ENCODE peak calls at places on chromosome 20, in six cellular contexts. One of them, this sample, is unnamed.

GRCh38 chr20:48728042-48728837 is 99.6 kb downstream of the PREX1 start:
- DNase-seq in KG1: no peak
- DNase-seq in memory B cell: no peak
- DNase-seq in T follicular helper cell: no peak
- DNase-seq in esophagus squamous epithelium: no peak
- DNase-seq in cardiac muscle cell: no peak
- DNase-seq in this sample: no peak

GRCh38 chr20:23569570-23569969 is 1.3 kb upstream of the CST9L start:
- DNase-seq in memory B cell: no peak
- DNase-seq in KG1: no peak
- DNase-seq in T follicular helper cell: no peak
- DNase-seq in esophagus squamous epithelium: no peak
- DNase-seq in cardiac muscle cell: no peak
- DNase-seq in this sample: no peak

GRCh38 chr20:32535316-32535952 is 49.7 kb downstream of the NOL4L start:
- DNase-seq in cardiac muscle cell: no peak
- DNase-seq in esophagus squamous epithelium: no peak
- DNase-seq in T follicular helper cell: peak; percentile 38
- DNase-seq in KG1: no peak
- DNase-seq in memory B cell: no peak
- DNase-seq in this sample: no peak

GRCh38 chr20:57264908-57265648 is 1.4 kb downstream of the BMP7 start:
- DNase-seq in KG1: no peak
- DNase-seq in T follicular helper cell: no peak
- DNase-seq in memory B cell: no peak
- DNase-seq in cardiac muscle cell: no peak
- DNase-seq in esophagus squamous epithelium: no peak
- DNase-seq in this sample: no peak

GRCh38 chr20:25282034-25282781 is 34.3 kb downstream of the PYGB start:
- DNase-seq in KG1: no peak
- DNase-seq in memory B cell: no peak
- DNase-seq in T follicular helper cell: no peak
- DNase-seq in esophagus squamous epithelium: no peak
- DNase-seq in cardiac muscle cell: no peak
- DNase-seq in this sample: no peak

GRCh38 chr20:44326391-44327159 is 10.3 kb upstream of the R3HDML start:
- DNase-seq in esophagus squamous epithelium: no peak
- DNase-seq in memory B cell: no peak
- DNase-seq in KG1: no peak
- DNase-seq in cardiac muscle cell: no peak
- DNase-seq in T follicular helper cell: no peak
- DNase-seq in this sample: no peak

GRCh38 chr20:3423126-3423525 is 15.7 kb upstream of the DNAAF9 start:
- DNase-seq in KG1: no peak
- DNase-seq in cardiac muscle cell: no peak
- DNase-seq in T follicular helper cell: no peak
- DNase-seq in memory B cell: no peak
- DNase-seq in esophagus squamous epithelium: no peak
- DNase-seq in this sample: no peak

GRCh38 chr20:57783956-57784837 is 74.4 kb upstream of the PMEPA1 start:
- DNase-seq in cardiac muscle cell: no peak
- DNase-seq in memory B cell: no peak
- DNase-seq in KG1: no peak
- DNase-seq in esophagus squamous epithelium: no peak
- DNase-seq in T follicular helper cell: no peak
- DNase-seq in this sample: peak; percentile 39

GRCh38 chr20:4064118-4064962 is 49.0 kb upstream of the RNF24 start:
- DNase-seq in esophagus squamous epithelium: no peak
- DNase-seq in cardiac muscle cell: peak; percentile 95
- DNase-seq in memory B cell: no peak
- DNase-seq in T follicular helper cell: no peak
- DNase-seq in KG1: no peak
- DNase-seq in this sample: peak; percentile 87

GRCh38 chr20:32010666-32011065 is 428 bp downstream of the CCM2L start:
- DNase-seq in T follicular helper cell: no peak
- DNase-seq in memory B cell: no peak
- DNase-seq in esophagus squamous epithelium: no peak
- DNase-seq in KG1: no peak
- DNase-seq in cardiac muscle cell: no peak
- DNase-seq in this sample: no peak